ENCODE peak calls at places on chromosome 6, in four cellular contexts. G, D, F and R are unnamed samples.

GRCh38 chr6:148677594-148678476 is 69.0 kb upstream of the UST start:
- DNase-seq in G (peak), D (no peak), F (no peak), R (no peak)

GRCh38 chr6:50128420-50129005 is 78.8 kb upstream of the DEFB112 start:
- DNase-seq in G (no peak), D (peak), F (peak), R (no peak)

GRCh38 chr6:152975204-152975915 is 7.5 kb downstream of the FBXO5 start:
- DNase-seq in G (no peak), D (no peak), F (no peak), R (no peak)

GRCh38 chr6:170388113-170388512 is 81.6 kb downstream of the FAM120B start:
- DNase-seq in G (no peak), D (no peak), F (no peak), R (no peak)

GRCh38 chr6:96823743-96824142 is 13.5 kb downstream of the GPR63 start:
- DNase-seq in G (no peak), D (no peak), F (no peak), R (no peak)

GRCh38 chr6:160344281-160344680 is 3.9 kb upstream of the SLC22A3 start:
- DNase-seq in G (no peak), D (no peak), F (no peak), R (no peak)

GRCh38 chr6:116028233-116028632 is 32.5 kb downstream of the FRK start:
- DNase-seq in G (no peak), D (no peak), F (no peak), R (no peak)

GRCh38 chr6:4603856-4604369 is 172.3 kb upstream of the CDYL start:
- DNase-seq in G (no peak), D (no peak), F (no peak), R (no peak)

GRCh38 chr6:19999319-20000191 is 162.4 kb downstream of the ID4 start:
- DNase-seq in G (peak), D (no peak), F (peak), R (no peak)

GRCh38 chr6:5634525-5634924 is 372.2 kb downstream of the NRN1 start:
- DNase-seq in G (no peak), D (no peak), F (no peak), R (no peak)

GRCh38 chr6:29553268-29554057 is 6.1 kb downstream of the UBD start:
- DNase-seq in G (no peak), D (no peak), F (no peak), R (peak)

GRCh38 chr6:133590814-133591213 is 298.1 kb upstream of the TCF21 start:
- DNase-seq in G (no peak), D (no peak), F (no peak), R (no peak)

GRCh38 chr6:16470502-16471221 is 232.3 kb downstream of the GMPR start:
- DNase-seq in G (no peak), D (no peak), F (no peak), R (no peak)

GRCh38 chr6:25585225-25585624 is 66.8 kb upstream of the SCGN start:
- DNase-seq in G (no peak), D (no peak), F (no peak), R (no peak)

GRCh38 chr6:25582101-25582500 is 69.9 kb upstream of the SCGN start:
- DNase-seq in G (no peak), D (no peak), F (no peak), R (no peak)

GRCh38 chr6:25586927-25587326 is 65.1 kb upstream of the SCGN start:
- DNase-seq in G (no peak), D (no peak), F (no peak), R (no peak)

GRCh38 chr6:25583099-25583498 is 68.9 kb upstream of the SCGN start:
- DNase-seq in G (no peak), D (no peak), F (no peak), R (no peak)

GRCh38 chr6:25583906-25584305 is 68.1 kb upstream of the SCGN start:
- DNase-seq in G (no peak), D (no peak), F (no peak), R (no peak)
- TF ChIP-seq ESRRA in G (no peak), D (no peak), F (no peak), R (no peak)

GRCh38 chr6:125974214-125974866 is 12.0 kb upstream of the TRMT11 start:
- DNase-seq in G (no peak), D (peak), F (peak), R (no peak)
- TF ChIP-seq ATF2 in G (peak), D (no peak), F (no peak), R (no peak)

DNA sequence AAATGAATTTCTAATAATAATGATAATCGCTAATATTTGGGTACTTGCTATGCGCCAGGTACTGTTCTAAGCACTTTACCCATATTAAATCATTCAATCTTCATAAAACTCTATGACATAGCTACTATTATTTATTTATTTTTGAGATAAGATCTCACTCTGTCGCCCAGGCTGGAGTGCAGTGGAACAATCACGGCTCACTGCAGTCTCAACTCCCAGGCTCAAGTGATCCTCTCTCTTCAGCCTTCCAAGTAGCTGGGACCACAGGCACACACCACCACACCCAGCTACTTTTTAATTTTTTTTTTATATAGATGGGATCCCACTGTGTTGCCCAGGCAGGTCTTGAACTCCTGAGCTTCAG is 15.5 kb downstream of the PDSS2 start:
- DNase-seq in G (no peak), D (no peak), F (no peak), R (no peak)
- TF ChIP-seq ESRRA in G (no peak), D (no peak), F (no peak), R (no peak)

GRCh38 chr6:132456700-132457143 is 55.4 kb upstream of the MOXD1 start:
- DNase-seq in G (peak), D (no peak), F (no peak), R (no peak)
- TF ChIP-seq ATF2 in G (peak), D (no peak), F (no peak), R (no peak)

DNA sequence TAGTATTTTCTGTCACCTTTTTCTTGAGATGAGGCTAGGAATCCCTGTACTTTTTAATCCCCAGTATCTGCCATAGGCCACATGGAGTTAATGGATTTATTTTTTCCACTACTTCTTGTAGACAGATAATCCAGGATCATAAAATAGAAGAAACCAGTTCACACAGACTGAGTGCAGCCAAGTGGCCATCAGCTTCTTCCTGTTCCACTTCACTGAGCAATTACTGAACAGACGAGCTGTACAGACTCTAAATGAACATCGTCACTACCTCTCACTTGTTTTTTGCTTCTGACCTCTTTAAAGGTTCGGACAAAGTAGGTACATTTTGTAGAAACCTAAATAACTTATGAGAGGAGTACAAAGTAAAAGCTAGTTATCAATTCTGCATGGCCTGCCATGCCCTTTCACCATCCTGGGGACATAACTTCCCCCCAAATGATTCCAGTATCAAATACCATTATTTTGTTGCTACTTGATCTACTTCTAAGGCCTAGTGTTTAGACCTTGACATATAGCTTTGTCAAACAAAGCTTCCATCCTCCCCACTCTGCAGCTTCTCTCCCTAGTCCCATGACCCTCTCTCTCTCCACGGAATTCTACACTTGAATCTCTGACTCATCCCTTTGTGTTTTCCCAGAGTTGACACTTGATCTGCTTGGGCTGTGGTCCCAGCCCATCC is 34.4 kb upstream of the ARHGAP18 start:
- DNase-seq in G (no peak), D (peak), F (no peak), R (no peak)
- TF ChIP-seq ESRRA in G (no peak), D (no peak), F (no peak), R (no peak)